ENCODE peak calls at places on chromosomes 11 and 22, in four cellular contexts. Q is nucleus accumbens, J is SK-MEL-5, R is fibroblast of gingiva. C is an unnamed sample.

GRCh38 chr11:131408011-131408640 is 37.7 kb downstream of the NTM start:
- DNase-seq in Q (no peak), J (peak), R (no peak), C (no peak)

GRCh38 chr22:44192098-44192810 is 11.5 kb downstream of the PARVG start:
- DNase-seq in Q (no peak), J (peak), R (no peak), C (no peak)

GRCh38 chr11:128686745-128687177 is 7.1 kb upstream of the FLI1 start:
- DNase-seq in Q (no peak), J (no peak), R (peak), C (no peak)

GRCh38 chr11:65415499-65416340 is 6.9 kb upstream of the NEAT1 start:
- DNase-seq in Q (no peak), J (peak), R (no peak), C (no peak)

GRCh38 chr11:60916669-60917206 is 2.8 kb downstream of the TMEM109 start:
- DNase-seq in Q (no peak), J (no peak), R (no peak), C (no peak)

GRCh38 chr22:30874431-30875370 is 93.9 kb downstream of the MORC2 start:
- DNase-seq in Q (no peak), J (no peak), R (no peak), C (no peak)

GRCh38 chr11:117969160-117969991 is 16.8 kb upstream of the IL10RA start:
- DNase-seq in Q (no peak), J (no peak), R (no peak), C (no peak)

GRCh38 chr11:120169981-120170698 is 32.2 kb upstream of the TRIM29 start:
- DNase-seq in Q (no peak), J (no peak), R (no peak), C (no peak)

GRCh38 chr22:46373166-46373565 is 37.7 kb downstream of the TRMU start:
- DNase-seq in Q (no peak), J (no peak), R (no peak), C (no peak)

GRCh38 chr22:45223304-45224117 is 17.2 kb downstream of the KIAA0930 start:
- DNase-seq in Q (no peak), J (no peak), R (no peak), C (no peak)

GRCh38 chr22:29628982-29629381 is 25.5 kb downstream of the NF2 start:
- DNase-seq in Q (no peak), J (no peak), R (no peak), C (no peak)

GRCh38 chr22:38729946-38730345 is 24.2 kb downstream of the GTPBP1 start:
- DNase-seq in Q (no peak), J (no peak), R (no peak), C (no peak)

GRCh38 chr22:31604746-31605705 is 57.0 kb downstream of the PISD start:
- DNase-seq in Q (no peak), J (no peak), R (no peak), C (no peak)

GRCh38 chr22:36383110-36383581 is 4.6 kb downstream of the MYH9 start:
- DNase-seq in Q (no peak), J (no peak), R (no peak), C (no peak)

GRCh38 chr11:42576318-42576717 is 735.5 kb upstream of the API5 start:
- DNase-seq in Q (no peak), J (no peak), R (no peak), C (no peak)

GRCh38 chr11:16881074-16881709 is 133.0 kb downstream of the PLEKHA7 start:
- DNase-seq in Q (no peak), J (peak), R (peak), C (no peak)

GRCh38 chr22:21641417-21641794 is 696 bp upstream of the SDF2L1 start:
- DNase-seq in Q (no peak), J (peak), R (peak), C (no peak)

GRCh38 chr11:1655168-1656060 is 25.8 kb downstream of the KRTAP5-5 start:
- DNase-seq in Q (no peak), J (no peak), R (no peak), C (no peak)

GRCh38 chr22:28051787-28052356 is 132.8 kb upstream of the PITPNB start:
- DNase-seq in Q (no peak), J (peak), R (peak), C (peak)